ENCODE peak calls at places on chromosomes 2 and 18, in four cellular contexts. D is Peyer's patch, G is left ventricle myocardium inferior, J is AG10803. Y is an unnamed sample.

GRCh38 chr2:203804070-203804469 is 63.5 kb upstream of the CTLA4 start:
- DNase-seq in D (no peak), G (no peak), J (peak), Y (no peak)

GRCh38 chr2:162007447-162008040 is 66.5 kb downstream of the DPP4 start:
- DNase-seq in D (no peak), G (no peak), J (no peak), Y (no peak)

GRCh38 chr2:107588181-107588580 is 238.5 kb upstream of the RGPD4 start:
- DNase-seq in D (no peak), G (no peak), J (no peak), Y (no peak)

GRCh38 chr2:2577366-2577765 is 246.3 kb upstream of the MYT1L start:
- DNase-seq in D (no peak), G (no peak), J (no peak), Y (no peak)

GRCh38 chr2:203692039-203692710 is 14.3 kb upstream of the CD28 start:
- DNase-seq in D (no peak), G (no peak), J (no peak), Y (no peak)

GRCh38 chr2:127064642-127065250 is 42.2 kb downstream of the BIN1 start:
- DNase-seq in D (no peak), G (peak), J (peak), Y (peak)

GRCh38 chr2:213251618-213252017 is 32.6 kb upstream of the SPAG16 start:
- DNase-seq in D (no peak), G (no peak), J (peak), Y (no peak)

GRCh38 chr2:55518846-55519167 is 711 bp upstream of the CFAP36 start:
- DNase-seq in D (peak), G (no peak), J (peak), Y (no peak)

GRCh38 chr2:62672601-62673000 is 32.9 kb upstream of the EHBP1 start:
- DNase-seq in D (no peak), G (no peak), J (peak), Y (no peak)

GRCh38 chr2:175884673-175885393 is 117.2 kb downstream of the LNPK start:
- DNase-seq in D (no peak), G (no peak), J (no peak), Y (no peak)

GRCh38 chr18:12772111-12772510 is 69.3 kb downstream of the PSMG2 start:
- DNase-seq in D (no peak), G (no peak), J (no peak), Y (no peak)

GRCh38 chr2:31980674-31981356 is 30.0 kb downstream of the MEMO1 start:
- DNase-seq in D (no peak), G (no peak), J (peak), Y (no peak)

GRCh38 chr2:85009019-85009618 is 38.2 kb downstream of the KCMF1 start:
- DNase-seq in D (no peak), G (no peak), J (no peak), Y (no peak)

GRCh38 chr2:38174646-38175096 is 98.7 kb upstream of the CYP1B1 start:
- DNase-seq in D (no peak), G (no peak), J (peak), Y (no peak)

GRCh38 chr18:910247-910646 is 5.6 kb downstream of the ADCYAP1 start:
- DNase-seq in D (no peak), G (no peak), J (no peak), Y (no peak)

GRCh38 chr2:176038694-176039093 is 36.6 kb upstream of the LNPK start:
- DNase-seq in D (no peak), G (no peak), J (no peak), Y (no peak)

GRCh38 chr2:189253841-189254240 is 74.3 kb upstream of the COL5A2 start:
- DNase-seq in D (no peak), G (no peak), J (no peak), Y (no peak)

GRCh38 chr2:191030521-191031154 is 16.7 kb upstream of the STAT1 start:
- DNase-seq in D (no peak), G (no peak), J (peak), Y (no peak)

GRCh38 chr2:219434718-219435525 is at the start of gene SPEG:
- DNase-seq in D (no peak), G (no peak), J (no peak), Y (no peak)

GRCh38 chr2:191631754-191632153 is 46.2 kb upstream of the NABP1 start:
- DNase-seq in D (no peak), G (peak), J (peak), Y (no peak)

GRCh38 chr2:18380316-18380715 is 180.1 kb downstream of the RDH14 start:
- DNase-seq in D (no peak), G (no peak), J (peak), Y (no peak)

GRCh38 chr2:38152913-38153312 is 77.0 kb upstream of the CYP1B1 start:
- DNase-seq in D (no peak), G (no peak), J (no peak), Y (no peak)

GRCh38 chr2:97958184-97958583 is 37.6 kb downstream of the TMEM131 start:
- DNase-seq in D (no peak), G (no peak), J (no peak), Y (no peak)
- TF ChIP-seq CTCF in D (no peak), G (no peak), J (no peak), Y (no peak)

DNA sequence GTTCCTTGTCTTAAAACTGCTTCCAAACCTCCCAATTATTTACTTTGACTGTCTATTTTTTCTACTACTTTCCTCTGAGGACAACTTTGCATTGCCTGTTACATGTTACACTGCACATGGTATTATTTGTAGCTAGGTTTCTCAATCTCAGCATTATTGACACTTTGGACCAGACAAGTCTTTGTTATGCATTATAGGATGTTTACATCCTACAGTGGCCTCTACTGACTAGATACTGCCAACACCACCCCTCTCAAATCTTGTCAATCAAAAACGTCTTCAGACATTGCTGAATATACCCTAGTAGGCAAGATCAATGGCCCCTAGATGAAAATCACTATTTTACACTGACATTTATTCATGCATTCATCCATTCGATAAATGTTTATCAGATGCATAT is 129.6 kb upstream of the DNAJC10 start:
- DNase-seq in D (no peak), G (no peak), J (no peak), Y (no peak)
- TF ChIP-seq CTCF in D (no peak), G (no peak), J (no peak), Y (no peak)

DNA sequence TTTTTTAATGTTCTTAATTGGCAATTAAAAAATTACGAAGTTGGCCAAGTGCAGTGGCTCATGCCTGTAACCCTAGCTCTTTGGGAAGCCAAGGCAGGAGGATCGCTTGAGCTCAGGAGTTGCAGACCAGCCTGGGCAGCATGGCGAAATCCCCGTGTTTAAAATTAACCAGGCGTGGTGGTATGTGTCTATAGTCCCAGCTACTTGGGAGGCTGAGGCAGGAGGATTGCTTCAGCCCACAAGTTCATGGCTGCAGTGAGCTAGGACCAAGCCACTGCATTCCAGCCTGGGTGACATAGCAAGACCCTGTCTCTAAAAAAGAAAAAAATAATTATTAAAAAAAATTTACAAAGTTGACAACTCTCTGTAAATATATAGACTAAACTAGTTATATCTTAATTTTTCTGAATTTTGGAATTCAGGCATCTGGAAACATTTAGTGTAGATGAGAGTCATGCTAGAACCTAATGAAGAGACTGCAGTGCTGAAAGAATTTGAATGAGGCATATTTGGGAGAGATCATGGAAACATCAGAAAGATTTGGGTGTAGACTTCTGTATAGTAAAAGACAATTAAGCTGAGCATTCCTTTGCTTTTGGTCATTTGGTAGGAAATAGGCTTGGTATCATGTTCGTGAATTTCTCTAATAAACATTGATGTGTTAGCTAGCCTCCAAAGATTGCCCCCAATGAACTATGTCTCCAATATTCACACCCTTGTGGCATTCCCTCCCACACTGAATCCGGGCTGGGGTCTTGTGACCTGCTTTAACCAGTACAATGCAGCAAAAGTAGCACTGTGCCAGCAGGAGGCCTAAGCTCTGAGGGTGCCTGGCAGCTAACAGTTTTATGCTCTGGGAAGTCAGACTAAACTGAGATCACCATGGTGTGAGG is 4.2 kb upstream of the ROCK1 start:
- DNase-seq in D (no peak), G (no peak), J (peak), Y (no peak)
- TF ChIP-seq CTCF in D (no peak), G (no peak), J (peak), Y (no peak)

DNA sequence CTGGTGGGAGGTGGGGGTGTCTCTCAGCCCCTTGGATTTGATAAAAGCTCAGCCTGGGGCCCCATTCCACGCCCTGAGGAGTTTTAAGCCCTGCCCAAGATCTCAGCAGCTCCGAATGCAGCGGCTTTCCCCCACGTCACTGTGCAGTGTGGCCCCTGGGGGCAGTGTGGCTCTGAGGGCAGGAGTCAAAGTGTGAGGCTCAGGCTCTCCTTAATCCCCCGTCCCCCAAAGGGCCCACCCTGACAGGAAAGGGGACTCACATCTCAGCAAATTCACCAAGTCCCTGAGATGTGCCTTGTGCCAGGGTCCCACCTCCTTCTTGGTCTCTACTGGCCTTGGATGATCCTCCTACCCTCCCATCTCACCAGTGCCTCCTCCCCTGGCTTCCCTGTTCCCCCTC is 25.2 kb downstream of the NPPC start:
- DNase-seq in D (no peak), G (peak), J (no peak), Y (no peak)
- TF ChIP-seq CTCF in D (no peak), G (no peak), J (no peak), Y (no peak)

GRCh38 chr2:20446917-20447436 is at the start of gene RHOB:
- DNase-seq in D (peak), G (peak), J (peak), Y (peak)

GRCh38 chr2:20448246-20449046 is 1.6 kb downstream of the RHOB start:
- DNase-seq in D (no peak), G (no peak), J (peak), Y (no peak)

GRCh38 chr2:20446280-20446916 is 476 bp upstream of the RHOB start:
- DNase-seq in D (no peak), G (peak), J (no peak), Y (no peak)

GRCh38 chr2:20449501-20450200 is 2.8 kb downstream of the RHOB start:
- DNase-seq in D (no peak), G (no peak), J (no peak), Y (no peak)

DNA sequence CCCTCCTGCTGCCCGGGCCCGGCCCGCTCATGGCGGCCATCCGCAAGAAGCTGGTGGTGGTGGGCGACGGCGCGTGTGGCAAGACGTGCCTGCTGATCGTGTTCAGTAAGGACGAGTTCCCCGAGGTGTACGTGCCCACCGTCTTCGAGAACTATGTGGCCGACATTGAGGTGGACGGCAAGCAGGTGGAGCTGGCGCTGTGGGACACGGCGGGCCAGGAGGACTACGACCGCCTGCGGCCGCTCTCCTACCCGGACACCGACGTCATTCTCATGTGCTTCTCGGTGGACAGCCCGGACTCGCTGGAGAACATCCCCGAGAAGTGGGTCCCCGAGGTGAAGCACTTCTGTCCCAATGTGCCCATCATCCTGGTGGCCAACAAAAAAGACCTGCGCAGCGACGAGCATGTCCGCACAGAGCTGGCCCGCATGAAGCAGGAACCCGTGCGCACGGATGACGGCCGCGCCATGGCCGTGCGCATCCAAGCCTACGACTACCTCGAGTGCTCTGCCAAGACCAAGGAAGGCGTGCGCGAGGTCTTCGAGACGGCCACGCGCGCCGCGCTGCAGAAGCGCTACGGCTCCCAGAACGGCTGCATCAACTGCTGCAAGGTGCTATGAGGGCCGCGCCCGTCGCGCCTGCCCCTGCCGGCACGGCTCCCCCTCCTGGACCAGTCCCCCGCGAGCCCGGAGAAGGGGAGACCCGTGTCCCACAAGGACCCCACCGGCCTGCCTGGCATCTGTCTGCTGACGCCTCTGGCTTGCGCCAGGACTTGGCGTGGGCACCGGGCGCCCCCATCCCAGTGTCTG is 767 bp downstream of the RHOB start:
- DNase-seq in D (peak), G (peak), J (peak), Y (peak)
- TF ChIP-seq CTCF in D (no peak), G (no peak), J (no peak), Y (no peak)

DNA sequence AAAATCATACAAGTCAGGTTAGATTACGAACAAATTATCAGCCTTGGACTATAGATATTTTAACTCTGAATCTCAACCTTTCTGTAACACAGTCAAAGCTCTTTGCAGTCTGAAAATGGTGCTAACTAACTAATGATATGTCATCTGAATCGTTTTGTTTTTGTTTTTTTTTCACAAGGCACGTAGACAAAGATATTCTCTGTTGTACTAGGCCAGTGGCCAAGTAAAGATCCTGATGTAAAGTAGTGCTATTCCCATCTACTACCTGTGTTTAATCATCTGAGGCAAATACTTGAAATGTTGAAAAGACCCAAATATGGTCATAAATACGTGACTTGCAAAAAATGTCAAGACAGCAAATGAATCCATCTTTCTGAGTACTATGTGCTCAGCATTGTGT is 65.7 kb downstream of the REL start:
- DNase-seq in D (no peak), G (no peak), J (no peak), Y (no peak)
- TF ChIP-seq CTCF in D (no peak), G (no peak), J (no peak), Y (no peak)

DNA sequence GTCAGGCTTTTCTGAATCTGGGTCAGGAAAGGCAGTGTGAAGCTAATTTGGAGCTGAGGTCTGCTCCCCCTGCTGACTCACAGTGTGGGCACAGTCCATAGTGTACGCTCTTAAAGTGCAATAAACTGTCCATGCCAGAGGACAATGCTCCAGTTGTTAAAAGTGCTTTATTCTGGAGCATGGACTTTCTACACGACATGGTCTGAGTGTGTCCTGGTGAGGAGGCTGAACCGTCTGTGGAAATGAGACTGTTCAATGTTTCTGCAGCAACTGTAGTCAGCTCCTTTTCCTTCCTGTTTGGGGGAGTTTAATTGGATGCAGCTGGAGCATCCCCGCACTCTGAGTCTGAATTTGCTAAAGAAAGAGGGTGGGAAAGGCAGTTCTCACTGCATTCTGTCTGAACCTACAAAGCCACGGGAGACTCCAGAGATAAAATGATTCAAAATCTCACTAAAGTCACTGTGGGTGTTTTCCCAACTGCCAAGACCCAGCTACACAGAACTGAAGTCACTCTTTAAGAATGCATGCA is 110.2 kb upstream of the TRIB2 start:
- DNase-seq in D (no peak), G (no peak), J (peak), Y (no peak)
- TF ChIP-seq CTCF in D (no peak), G (peak), J (peak), Y (no peak)